ENCODE peak calls at places on chromosomes 3 and 15, in four cellular contexts. One of them, this sample, is unnamed.

GRCh38 chr3:176430244-176430893 is 766.9 kb downstream of the TBL1XR1 start:
- DNase-seq in lower lobe of right lung: no peak
- DNase-seq in naive thymus-derived CD4-positive, alpha-beta T cell: no peak
- DNase-seq in BE2C: no peak
- DNase-seq in this sample: no peak

GRCh38 chr3:162492446-162493081 is 996.0 kb downstream of the OTOL1 start:
- DNase-seq in lower lobe of right lung: no peak
- DNase-seq in naive thymus-derived CD4-positive, alpha-beta T cell: no peak
- DNase-seq in BE2C: no peak
- DNase-seq in this sample: no peak

GRCh38 chr15:43376017-43376705 is 5.3 kb downstream of the TUBGCP4 start:
- DNase-seq in lower lobe of right lung: no peak
- DNase-seq in naive thymus-derived CD4-positive, alpha-beta T cell: no peak
- DNase-seq in BE2C: peak; percentile 64
- DNase-seq in this sample: no peak

GRCh38 chr3:33879540-33879939 is 81.1 kb downstream of the PDCD6IP start:
- DNase-seq in lower lobe of right lung: no peak
- DNase-seq in naive thymus-derived CD4-positive, alpha-beta T cell: no peak
- DNase-seq in BE2C: no peak
- DNase-seq in this sample: no peak

GRCh38 chr3:195555110-195555509 is 12.0 kb upstream of the PPP1R2 start:
- DNase-seq in lower lobe of right lung: no peak
- DNase-seq in naive thymus-derived CD4-positive, alpha-beta T cell: no peak
- DNase-seq in BE2C: no peak
- DNase-seq in this sample: no peak

GRCh38 chr15:40769310-40770146 is at the start of gene C15orf62:
- DNase-seq in lower lobe of right lung: peak; percentile 74
- DNase-seq in naive thymus-derived CD4-positive, alpha-beta T cell: peak; percentile 58
- DNase-seq in BE2C: peak; percentile 79
- DNase-seq in this sample: no peak

GRCh38 chr3:189353318-189353958 is 181.7 kb downstream of the TPRG1 start:
- DNase-seq in lower lobe of right lung: no peak
- DNase-seq in naive thymus-derived CD4-positive, alpha-beta T cell: no peak
- DNase-seq in BE2C: no peak
- DNase-seq in this sample: no peak

GRCh38 chr15:67906382-67906781 is 66.5 kb upstream of the RNU6-1 start:
- DNase-seq in lower lobe of right lung: no peak
- DNase-seq in naive thymus-derived CD4-positive, alpha-beta T cell: no peak
- DNase-seq in BE2C: no peak
- DNase-seq in this sample: no peak

GRCh38 chr3:63168179-63168578 is 109.9 kb upstream of the SYNPR start:
- DNase-seq in lower lobe of right lung: no peak
- DNase-seq in naive thymus-derived CD4-positive, alpha-beta T cell: no peak
- DNase-seq in BE2C: no peak
- DNase-seq in this sample: no peak

GRCh38 chr3:30259730-30260129 is 346.7 kb upstream of the TGFBR2 start:
- DNase-seq in lower lobe of right lung: no peak
- DNase-seq in naive thymus-derived CD4-positive, alpha-beta T cell: no peak
- DNase-seq in BE2C: no peak
- DNase-seq in this sample: no peak

GRCh38 chr3:97883736-97884135 is 61.9 kb downstream of the CRYBG3 start:
- DNase-seq in lower lobe of right lung: no peak
- DNase-seq in naive thymus-derived CD4-positive, alpha-beta T cell: no peak
- DNase-seq in BE2C: no peak
- DNase-seq in this sample: no peak

GRCh38 chr3:101195951-101196713 is 124.2 kb downstream of the IMPG2 start:
- DNase-seq in lower lobe of right lung: no peak
- DNase-seq in naive thymus-derived CD4-positive, alpha-beta T cell: no peak
- DNase-seq in BE2C: peak; percentile 12
- DNase-seq in this sample: no peak

GRCh38 chr3:149659173-149659468 is 1.3 kb upstream of the WWTR1 start:
- DNase-seq in lower lobe of right lung: peak; percentile 52
- DNase-seq in naive thymus-derived CD4-positive, alpha-beta T cell: no peak
- DNase-seq in BE2C: no peak
- DNase-seq in this sample: no peak

GRCh38 chr3:152123457-152123856 is 145.3 kb upstream of the MBNL1 start:
- DNase-seq in lower lobe of right lung: no peak
- DNase-seq in naive thymus-derived CD4-positive, alpha-beta T cell: no peak
- DNase-seq in BE2C: no peak
- DNase-seq in this sample: no peak

GRCh38 chr15:43518073-43518761 is 809 bp downstream of the MAP1A start:
- DNase-seq in lower lobe of right lung: no peak
- DNase-seq in naive thymus-derived CD4-positive, alpha-beta T cell: no peak
- DNase-seq in BE2C: peak; percentile 47
- DNase-seq in this sample: no peak

GRCh38 chr3:196518999-196519737 is 4.0 kb upstream of the SMCO1 start:
- DNase-seq in lower lobe of right lung: peak; percentile 75
- DNase-seq in naive thymus-derived CD4-positive, alpha-beta T cell: peak; percentile 52
- DNase-seq in BE2C: peak; percentile 86
- DNase-seq in this sample: peak; percentile 61

GRCh38 chr3:46406786-46407611 is at the start of the genes CCR5AS and CCRL2:
- DNase-seq in lower lobe of right lung: peak; percentile 78
- DNase-seq in naive thymus-derived CD4-positive, alpha-beta T cell: peak; percentile 33
- DNase-seq in BE2C: no peak
- DNase-seq in this sample: peak; percentile 14

GRCh38 chr3:114213262-114213668 is 24.1 kb downstream of the ZNF80 start:
- DNase-seq in lower lobe of right lung: no peak
- DNase-seq in naive thymus-derived CD4-positive, alpha-beta T cell: no peak
- DNase-seq in BE2C: no peak
- DNase-seq in this sample: no peak

GRCh38 chr15:58546635-58547627 is 115.1 kb downstream of the LIPC start:
- DNase-seq in lower lobe of right lung: no peak
- DNase-seq in naive thymus-derived CD4-positive, alpha-beta T cell: no peak
- DNase-seq in BE2C: no peak
- DNase-seq in this sample: no peak

GRCh38 chr3:71101014-71101413 is 482.5 kb downstream of the FOXP1 start:
- DNase-seq in lower lobe of right lung: no peak
- DNase-seq in naive thymus-derived CD4-positive, alpha-beta T cell: no peak
- DNase-seq in BE2C: no peak
- DNase-seq in this sample: no peak

GRCh38 chr15:55241895-55242294 is 45.2 kb upstream of the RSL24D1 start:
- DNase-seq in lower lobe of right lung: no peak
- DNase-seq in naive thymus-derived CD4-positive, alpha-beta T cell: no peak
- DNase-seq in BE2C: no peak
- DNase-seq in this sample: no peak

GRCh38 chr3:94405258-94406035 is 342.6 kb downstream of the NSUN3 start:
- DNase-seq in lower lobe of right lung: no peak
- DNase-seq in naive thymus-derived CD4-positive, alpha-beta T cell: no peak
- DNase-seq in BE2C: no peak
- DNase-seq in this sample: no peak

GRCh38 chr15:101086394-101087171 is 165.3 kb downstream of the CHSY1 start:
- DNase-seq in lower lobe of right lung: no peak
- DNase-seq in naive thymus-derived CD4-positive, alpha-beta T cell: no peak
- DNase-seq in BE2C: no peak
- DNase-seq in this sample: no peak

GRCh38 chr3:128706171-128706570 is 19.8 kb upstream of the RAB7A start:
- DNase-seq in lower lobe of right lung: no peak
- DNase-seq in naive thymus-derived CD4-positive, alpha-beta T cell: no peak
- DNase-seq in BE2C: no peak
- DNase-seq in this sample: no peak

GRCh38 chr3:37115451-37115850 is 58.9 kb downstream of the LRRFIP2 start:
- DNase-seq in lower lobe of right lung: no peak
- DNase-seq in naive thymus-derived CD4-positive, alpha-beta T cell: no peak
- DNase-seq in BE2C: no peak
- DNase-seq in this sample: no peak

GRCh38 chr3:13795816-13796215 is 84.1 kb downstream of the WNT7A start:
- DNase-seq in lower lobe of right lung: no peak
- DNase-seq in naive thymus-derived CD4-positive, alpha-beta T cell: no peak
- DNase-seq in BE2C: no peak
- DNase-seq in this sample: no peak

GRCh38 chr15:44023176-44023575 is 171.9 kb downstream of the FRMD5 start:
- DNase-seq in lower lobe of right lung: no peak
- DNase-seq in naive thymus-derived CD4-positive, alpha-beta T cell: no peak
- DNase-seq in BE2C: no peak
- DNase-seq in this sample: no peak

GRCh38 chr3:187773963-187774789 is 28.9 kb upstream of the BCL6 start:
- DNase-seq in lower lobe of right lung: no peak
- DNase-seq in naive thymus-derived CD4-positive, alpha-beta T cell: no peak
- DNase-seq in BE2C: no peak
- DNase-seq in this sample: no peak

GRCh38 chr15:42499888-42500609 is 4.6 kb downstream of the SNAP23 start:
- DNase-seq in lower lobe of right lung: no peak
- DNase-seq in naive thymus-derived CD4-positive, alpha-beta T cell: no peak
- DNase-seq in BE2C: peak; percentile 28
- DNase-seq in this sample: no peak

GRCh38 chr3:18019178-18019530 is 276.7 kb upstream of the TBC1D5 start:
- DNase-seq in lower lobe of right lung: no peak
- DNase-seq in naive thymus-derived CD4-positive, alpha-beta T cell: no peak
- DNase-seq in BE2C: no peak
- DNase-seq in this sample: no peak

GRCh38 chr15:34679326-34679725 is 75.5 kb downstream of the GJD2 start:
- DNase-seq in lower lobe of right lung: no peak
- DNase-seq in naive thymus-derived CD4-positive, alpha-beta T cell: no peak
- DNase-seq in BE2C: no peak
- DNase-seq in this sample: no peak

GRCh38 chr3:170107926-170108325 is 70.1 kb downstream of the GPR160 start:
- DNase-seq in lower lobe of right lung: no peak
- DNase-seq in naive thymus-derived CD4-positive, alpha-beta T cell: no peak
- DNase-seq in BE2C: no peak
- DNase-seq in this sample: no peak

GRCh38 chr3:134373278-134373941 is 837 bp downstream of the AMOTL2 start:
- DNase-seq in lower lobe of right lung: peak; percentile 88
- DNase-seq in naive thymus-derived CD4-positive, alpha-beta T cell: no peak
- DNase-seq in BE2C: peak; percentile 30
- DNase-seq in this sample: no peak

GRCh38 chr3:160400631-160401150 is 1.2 kb downstream of the SMC4 start:
- DNase-seq in lower lobe of right lung: peak; percentile 66
- DNase-seq in naive thymus-derived CD4-positive, alpha-beta T cell: peak; percentile 51
- DNase-seq in BE2C: peak; percentile 29
- DNase-seq in this sample: peak; percentile 3

GRCh38 chr3:145055375-145056076 is 1083.9 kb downstream of the DIPK2A start:
- DNase-seq in lower lobe of right lung: no peak
- DNase-seq in naive thymus-derived CD4-positive, alpha-beta T cell: no peak
- DNase-seq in BE2C: no peak
- DNase-seq in this sample: no peak

GRCh38 chr3:187630421-187630820 is 39.8 kb downstream of the SST start:
- DNase-seq in lower lobe of right lung: no peak
- DNase-seq in naive thymus-derived CD4-positive, alpha-beta T cell: no peak
- DNase-seq in BE2C: no peak
- DNase-seq in this sample: no peak

GRCh38 chr3:139308156-139309017 is 35.4 kb upstream of the MRPS22 start:
- DNase-seq in lower lobe of right lung: no peak
- DNase-seq in naive thymus-derived CD4-positive, alpha-beta T cell: no peak
- DNase-seq in BE2C: no peak
- DNase-seq in this sample: no peak

GRCh38 chr3:175338775-175339535 is 479.8 kb downstream of the NAALADL2 start:
- DNase-seq in lower lobe of right lung: peak; percentile 54
- DNase-seq in naive thymus-derived CD4-positive, alpha-beta T cell: no peak
- DNase-seq in BE2C: no peak
- DNase-seq in this sample: no peak

GRCh38 chr3:59273976-59274375 is 224.2 kb upstream of the CFAP20DC start:
- DNase-seq in lower lobe of right lung: no peak
- DNase-seq in naive thymus-derived CD4-positive, alpha-beta T cell: no peak
- DNase-seq in BE2C: no peak
- DNase-seq in this sample: no peak

GRCh38 chr3:43004282-43004681 is 25.2 kb downstream of the GASK1A start:
- DNase-seq in lower lobe of right lung: no peak
- DNase-seq in naive thymus-derived CD4-positive, alpha-beta T cell: no peak
- DNase-seq in BE2C: no peak
- DNase-seq in this sample: no peak
- H3K9me3 ChIP-seq in lower lobe of right lung: no peaks in the 10 kb centered on the region
- H3K9me3 ChIP-seq in naive thymus-derived CD4-positive, alpha-beta T cell: no peaks in the 10 kb centered on the region
- H3K9me3 ChIP-seq in BE2C: no peaks in the 10 kb centered on the region
- H3K9me3 ChIP-seq in this sample: no peaks in the 10 kb centered on the region

GRCh38 chr15:75214293-75215096 is 12.8 kb downstream of the C15orf39 start:
- DNase-seq in lower lobe of right lung: no peak
- DNase-seq in naive thymus-derived CD4-positive, alpha-beta T cell: no peak
- DNase-seq in BE2C: no peak
- DNase-seq in this sample: no peak
- H3K9me3 ChIP-seq in lower lobe of right lung: no peaks in the 10 kb centered on the region
- H3K9me3 ChIP-seq in naive thymus-derived CD4-positive, alpha-beta T cell: no peaks in the 10 kb centered on the region
- H3K9me3 ChIP-seq in BE2C: no peaks in the 10 kb centered on the region
- H3K9me3 ChIP-seq in this sample: no peaks in the 10 kb centered on the region

DNA sequence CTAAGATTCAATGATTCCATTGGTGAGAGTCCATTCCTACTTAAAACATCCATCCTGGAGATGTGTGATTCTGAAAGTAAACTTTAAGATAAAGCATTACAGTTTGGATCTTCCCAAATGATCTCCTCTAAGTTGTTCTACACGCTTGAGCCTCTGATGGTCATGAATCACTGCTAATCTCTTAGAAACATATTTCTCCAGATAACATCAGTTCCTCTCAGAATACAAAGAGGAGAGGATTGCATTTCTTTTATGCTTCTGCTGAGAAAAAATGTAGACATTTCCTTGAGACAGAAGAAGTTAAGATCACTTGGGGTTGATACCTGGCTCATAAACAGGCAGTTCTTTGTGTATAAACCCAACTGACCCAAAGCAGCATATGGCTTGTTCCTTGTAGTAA is 281.2 kb upstream of the DPH6 start:
- DNase-seq in lower lobe of right lung: no peak
- DNase-seq in naive thymus-derived CD4-positive, alpha-beta T cell: no peak
- DNase-seq in BE2C: no peak
- DNase-seq in this sample: no peak
- H3K9me3 ChIP-seq in lower lobe of right lung: no peaks in the 10 kb centered on the region
- H3K9me3 ChIP-seq in naive thymus-derived CD4-positive, alpha-beta T cell: no peaks in the 10 kb centered on the region
- H3K9me3 ChIP-seq in BE2C: no peaks in the 10 kb centered on the region
- H3K9me3 ChIP-seq in this sample: no peaks in the 10 kb centered on the region

GRCh38 chr3:6204891-6205290 is 656.0 kb upstream of the GRM7 start:
- DNase-seq in lower lobe of right lung: no peak
- DNase-seq in naive thymus-derived CD4-positive, alpha-beta T cell: no peak
- DNase-seq in BE2C: no peak
- DNase-seq in this sample: no peak
- H3K9me3 ChIP-seq in lower lobe of right lung: no peaks in the 10 kb centered on the region
- H3K9me3 ChIP-seq in naive thymus-derived CD4-positive, alpha-beta T cell: no peaks in the 10 kb centered on the region
- H3K9me3 ChIP-seq in BE2C: no peaks in the 10 kb centered on the region
- H3K9me3 ChIP-seq in this sample: no peaks in the 10 kb centered on the region

GRCh38 chr3:15623535-15624450 is 22.2 kb downstream of the BTD start:
- DNase-seq in lower lobe of right lung: no peak
- DNase-seq in naive thymus-derived CD4-positive, alpha-beta T cell: no peak
- DNase-seq in BE2C: no peak
- DNase-seq in this sample: no peak
- H3K9me3 ChIP-seq in lower lobe of right lung: peaks cover 21% of the 10 kb centered on the region
- H3K9me3 ChIP-seq in naive thymus-derived CD4-positive, alpha-beta T cell: no peaks in the 10 kb centered on the region
- H3K9me3 ChIP-seq in BE2C: no peaks in the 10 kb centered on the region
- H3K9me3 ChIP-seq in this sample: no peaks in the 10 kb centered on the region

DNA sequence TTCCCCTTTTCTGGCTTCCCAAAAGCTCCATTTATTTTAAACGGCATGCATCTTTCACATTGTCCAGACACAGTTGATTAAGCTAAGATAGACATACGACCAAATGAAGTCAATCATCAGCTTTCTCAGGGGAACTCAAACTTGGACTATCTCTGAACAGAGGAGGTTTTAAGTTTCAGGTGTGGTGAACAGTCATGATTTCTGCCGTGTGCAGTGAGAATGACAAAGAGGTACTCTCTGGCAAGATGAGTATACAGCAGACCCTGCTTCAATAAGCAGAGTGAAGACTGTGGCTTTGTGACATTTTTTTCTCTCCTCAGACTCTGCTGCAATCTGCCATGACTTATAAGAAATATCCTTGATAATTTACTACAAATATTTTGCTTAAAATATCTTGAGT is 307.7 kb downstream of the CNTN6 start:
- DNase-seq in lower lobe of right lung: no peak
- DNase-seq in naive thymus-derived CD4-positive, alpha-beta T cell: no peak
- DNase-seq in BE2C: no peak
- DNase-seq in this sample: no peak
- H3K9me3 ChIP-seq in lower lobe of right lung: no peaks in the 10 kb centered on the region
- H3K9me3 ChIP-seq in naive thymus-derived CD4-positive, alpha-beta T cell: no peaks in the 10 kb centered on the region
- H3K9me3 ChIP-seq in BE2C: no peaks in the 10 kb centered on the region
- H3K9me3 ChIP-seq in this sample: no peaks in the 10 kb centered on the region

GRCh38 chr15:46854559-46854958 is 862.7 kb upstream of the SEMA6D start:
- DNase-seq in lower lobe of right lung: no peak
- DNase-seq in naive thymus-derived CD4-positive, alpha-beta T cell: no peak
- DNase-seq in BE2C: no peak
- DNase-seq in this sample: no peak
- H3K9me3 ChIP-seq in lower lobe of right lung: no peaks in the 10 kb centered on the region
- H3K9me3 ChIP-seq in naive thymus-derived CD4-positive, alpha-beta T cell: no peaks in the 10 kb centered on the region
- H3K9me3 ChIP-seq in BE2C: no peaks in the 10 kb centered on the region
- H3K9me3 ChIP-seq in this sample: no peaks in the 10 kb centered on the region